ENCODE peak calls at places on chromosomes 6 and 20, in ten cellular contexts. One of them, this sample, is unnamed.

GRCh38 chr20:19544684-19545083 is 213.4 kb upstream of the RIN2 start:
- DNase-seq in cardiac fibroblast: no peak
- DNase-seq in AG04449: no peak
- DNase-seq in SHP77: no peak
- DNase-seq in NB4: no peak
- DNase-seq in HS-5: no peak
- DNase-seq in progenitor cell of endocrine pancreas: no peak
- DNase-seq in M059J: no peak
- DNase-seq in fibroblast of the aortic adventitia: no peak
- DNase-seq in activated CD4-positive, alpha-beta T cell treated with anti-CD3 and anti-CD28 coated beads for 48 hours: no peak
- DNase-seq in this sample: no peak

GRCh38 chr20:11159728-11160127 is 485.9 kb upstream of the JAG1 start:
- DNase-seq in cardiac fibroblast: peak
- DNase-seq in AG04449: peak
- DNase-seq in SHP77: no peak
- DNase-seq in NB4: no peak
- DNase-seq in HS-5: no peak
- DNase-seq in progenitor cell of endocrine pancreas: no peak
- DNase-seq in M059J: peak
- DNase-seq in fibroblast of the aortic adventitia: peak
- DNase-seq in activated CD4-positive, alpha-beta T cell treated with anti-CD3 and anti-CD28 coated beads for 48 hours: no peak
- DNase-seq in this sample: peak

GRCh38 chr6:423799-424345 is 32.3 kb downstream of the IRF4 start:
- DNase-seq in cardiac fibroblast: no peak
- DNase-seq in AG04449: no peak
- DNase-seq in SHP77: no peak
- DNase-seq in NB4: peak
- DNase-seq in HS-5: no peak
- DNase-seq in progenitor cell of endocrine pancreas: no peak
- DNase-seq in M059J: no peak
- DNase-seq in fibroblast of the aortic adventitia: no peak
- DNase-seq in activated CD4-positive, alpha-beta T cell treated with anti-CD3 and anti-CD28 coated beads for 48 hours: no peak
- DNase-seq in this sample: no peak

GRCh38 chr20:59774204-59774641 is 159.2 kb downstream of the SYCP2 start:
- DNase-seq in cardiac fibroblast: no peak
- DNase-seq in AG04449: no peak
- DNase-seq in SHP77: no peak
- DNase-seq in NB4: no peak
- DNase-seq in HS-5: no peak
- DNase-seq in progenitor cell of endocrine pancreas: no peak
- DNase-seq in M059J: no peak
- DNase-seq in fibroblast of the aortic adventitia: no peak
- DNase-seq in activated CD4-positive, alpha-beta T cell treated with anti-CD3 and anti-CD28 coated beads for 48 hours: no peak
- DNase-seq in this sample: no peak

GRCh38 chr20:47058236-47058635 is 163.6 kb downstream of the EYA2 start:
- DNase-seq in cardiac fibroblast: no peak
- DNase-seq in AG04449: no peak
- DNase-seq in SHP77: no peak
- DNase-seq in NB4: no peak
- DNase-seq in HS-5: no peak
- DNase-seq in progenitor cell of endocrine pancreas: no peak
- DNase-seq in M059J: no peak
- DNase-seq in fibroblast of the aortic adventitia: no peak
- DNase-seq in activated CD4-positive, alpha-beta T cell treated with anti-CD3 and anti-CD28 coated beads for 48 hours: no peak
- DNase-seq in this sample: no peak

GRCh38 chr6:131206463-131207251 is 71.4 kb downstream of the AKAP7 start:
- DNase-seq in cardiac fibroblast: no peak
- DNase-seq in AG04449: no peak
- DNase-seq in SHP77: no peak
- DNase-seq in NB4: no peak
- DNase-seq in HS-5: no peak
- DNase-seq in progenitor cell of endocrine pancreas: no peak
- DNase-seq in M059J: no peak
- DNase-seq in fibroblast of the aortic adventitia: no peak
- DNase-seq in activated CD4-positive, alpha-beta T cell treated with anti-CD3 and anti-CD28 coated beads for 48 hours: no peak
- DNase-seq in this sample: no peak

GRCh38 chr6:108565893-108566292 is 5.2 kb downstream of the FOXO3 start:
- DNase-seq in cardiac fibroblast: peak
- DNase-seq in AG04449: no peak
- DNase-seq in SHP77: no peak
- DNase-seq in NB4: peak
- DNase-seq in HS-5: no peak
- DNase-seq in progenitor cell of endocrine pancreas: no peak
- DNase-seq in M059J: peak
- DNase-seq in fibroblast of the aortic adventitia: peak
- DNase-seq in activated CD4-positive, alpha-beta T cell treated with anti-CD3 and anti-CD28 coated beads for 48 hours: no peak
- DNase-seq in this sample: peak

GRCh38 chr6:305371-306206 is 13.3 kb downstream of the DUSP22 start:
- DNase-seq in cardiac fibroblast: no peak
- DNase-seq in AG04449: no peak
- DNase-seq in SHP77: no peak
- DNase-seq in NB4: no peak
- DNase-seq in HS-5: no peak
- DNase-seq in progenitor cell of endocrine pancreas: no peak
- DNase-seq in M059J: no peak
- DNase-seq in fibroblast of the aortic adventitia: no peak
- DNase-seq in activated CD4-positive, alpha-beta T cell treated with anti-CD3 and anti-CD28 coated beads for 48 hours: no peak
- DNase-seq in this sample: no peak

GRCh38 chr20:47031821-47032220 is 137.2 kb downstream of the EYA2 start:
- DNase-seq in cardiac fibroblast: no peak
- DNase-seq in AG04449: no peak
- DNase-seq in SHP77: no peak
- DNase-seq in NB4: no peak
- DNase-seq in HS-5: no peak
- DNase-seq in progenitor cell of endocrine pancreas: no peak
- DNase-seq in M059J: no peak
- DNase-seq in fibroblast of the aortic adventitia: no peak
- DNase-seq in activated CD4-positive, alpha-beta T cell treated with anti-CD3 and anti-CD28 coated beads for 48 hours: no peak
- DNase-seq in this sample: no peak

GRCh38 chr20:54123587-54124180 is 50.1 kb downstream of the CYP24A1 start:
- DNase-seq in cardiac fibroblast: peak
- DNase-seq in AG04449: peak
- DNase-seq in SHP77: no peak
- DNase-seq in NB4: no peak
- DNase-seq in HS-5: peak
- DNase-seq in progenitor cell of endocrine pancreas: peak
- DNase-seq in M059J: peak
- DNase-seq in fibroblast of the aortic adventitia: peak
- DNase-seq in activated CD4-positive, alpha-beta T cell treated with anti-CD3 and anti-CD28 coated beads for 48 hours: no peak
- DNase-seq in this sample: peak

GRCh38 chr20:17748279-17748678 is 48.5 kb downstream of the BANF2 start:
- DNase-seq in cardiac fibroblast: no peak
- DNase-seq in AG04449: no peak
- DNase-seq in SHP77: no peak
- DNase-seq in NB4: no peak
- DNase-seq in HS-5: no peak
- DNase-seq in progenitor cell of endocrine pancreas: no peak
- DNase-seq in M059J: no peak
- DNase-seq in fibroblast of the aortic adventitia: no peak
- DNase-seq in activated CD4-positive, alpha-beta T cell treated with anti-CD3 and anti-CD28 coated beads for 48 hours: no peak
- DNase-seq in this sample: no peak

This sample was measured in fibroblast of pulmonary artery.